ENCODE peak calls at places on chromosomes 13 and 19, in seven cellular contexts. Q, W, K, T, A, E and V are unnamed samples.

GRCh38 chr19:3512562-3512961 is 6.5 kb downstream of the FZR1 start:
- DNase-seq in Q (no peak), W (no peak), K (no peak), T (no peak), A (no peak), E (no peak), V (no peak)

GRCh38 chr19:54430306-54431254 is 15.3 kb downstream of the TTYH1 start:
- DNase-seq in Q (peak), W (peak), K (peak), T (no peak), A (peak), E (no peak), V (peak)

GRCh38 chr19:869245-870177 is 10.0 kb downstream of the CFD start:
- DNase-seq in Q (no peak), W (peak), K (peak), T (peak), A (no peak), E (peak), V (peak)

GRCh38 chr19:5947435-5947834 is 30.5 kb downstream of the RANBP3 start:
- DNase-seq in Q (no peak), W (no peak), K (peak), T (peak), A (no peak), E (peak), V (no peak)

GRCh38 chr19:53824134-53824611 is at the start of gene NLRP12:
- DNase-seq in Q (no peak), W (no peak), K (no peak), T (peak), A (peak), E (no peak), V (no peak)

GRCh38 chr13:30354481-30355404 is 47.4 kb upstream of the KATNAL1 start:
- DNase-seq in Q (no peak), W (no peak), K (no peak), T (no peak), A (no peak), E (no peak), V (no peak)

GRCh38 chr13:73336789-73337188 is 278.0 kb downstream of the KLF5 start:
- DNase-seq in Q (no peak), W (peak), K (no peak), T (no peak), A (no peak), E (no peak), V (peak)

GRCh38 chr13:102394158-102395053 is 7.4 kb downstream of the FGF14 start:
- DNase-seq in Q (peak), W (peak), K (peak), T (peak), A (peak), E (peak), V (peak)

GRCh38 chr13:22061371-22061805 is 390.5 kb downstream of the FGF9 start:
- DNase-seq in Q (peak), W (no peak), K (no peak), T (no peak), A (peak), E (no peak), V (no peak)

GRCh38 chr19:14089412-14089661 is 1.2 kb downstream of the SAMD1 start:
- DNase-seq in Q (no peak), W (no peak), K (no peak), T (no peak), A (no peak), E (no peak), V (peak)

GRCh38 chr19:58578430-58578925 is 5.3 kb upstream of the MZF1 start:
- DNase-seq in Q (no peak), W (no peak), K (no peak), T (no peak), A (peak), E (peak), V (no peak)

GRCh38 chr13:93690139-93690538 is 463.5 kb downstream of the GPC6 start:
- DNase-seq in Q (peak), W (no peak), K (no peak), T (no peak), A (no peak), E (no peak), V (peak)

GRCh38 chr13:93758575-93758974 is 532.0 kb downstream of the GPC6 start:
- DNase-seq in Q (no peak), W (no peak), K (no peak), T (no peak), A (no peak), E (no peak), V (peak)